ENCODE peak calls at places on chromosomes 2 and 18, in ten cellular contexts. One of them, this sample, is unnamed.

GRCh38 chr18:11872479-11873136 is 21.4 kb downstream of the CHMP1B start:
- DNase-seq in MM.1S: no peak
- DNase-seq in PC-9: no peak
- DNase-seq in CD4-positive, CD25-positive, alpha-beta regulatory T cell: no peak
- DNase-seq in cardiac muscle cell: peak; percentile 47
- DNase-seq in HCT116: peak; percentile 36
- DNase-seq in breast epithelium: no peak
- DNase-seq in sigmoid colon: no peak
- DNase-seq in pancreas: peak; percentile 30
- DNase-seq in lower lobe of right lung: no peak
- DNase-seq in this sample: no peak

GRCh38 chr2:172253190-172254052 is 150.7 kb upstream of the DLX2 start:
- DNase-seq in pancreas: no peak
- DNase-seq in HCT116: peak; percentile 100
- DNase-seq in cardiac muscle cell: peak; percentile 99
- DNase-seq in breast epithelium: peak; percentile 69
- DNase-seq in CD4-positive, CD25-positive, alpha-beta regulatory T cell: no peak
- DNase-seq in sigmoid colon: no peak
- DNase-seq in PC-9: peak; percentile 100
- DNase-seq in lower lobe of right lung: no peak
- DNase-seq in MM.1S: no peak
- DNase-seq in this sample: no peak

GRCh38 chr2:1830936-1831616 is 86.8 kb upstream of the PXDN start:
- DNase-seq in sigmoid colon: no peak
- DNase-seq in lower lobe of right lung: no peak
- DNase-seq in breast epithelium: no peak
- DNase-seq in HCT116: no peak
- DNase-seq in PC-9: no peak
- DNase-seq in CD4-positive, CD25-positive, alpha-beta regulatory T cell: no peak
- DNase-seq in MM.1S: no peak
- DNase-seq in pancreas: no peak
- DNase-seq in cardiac muscle cell: peak; percentile 31
- DNase-seq in this sample: no peak

GRCh38 chr2:43129676-43130547 is 96.5 kb downstream of the ZFP36L2 start:
- DNase-seq in cardiac muscle cell: peak; percentile 59
- DNase-seq in MM.1S: no peak
- DNase-seq in lower lobe of right lung: peak; percentile 84
- DNase-seq in sigmoid colon: peak; percentile 79
- DNase-seq in PC-9: peak; percentile 49
- DNase-seq in pancreas: no peak
- DNase-seq in breast epithelium: no peak
- DNase-seq in HCT116: no peak
- DNase-seq in CD4-positive, CD25-positive, alpha-beta regulatory T cell: no peak
- DNase-seq in this sample: no peak

GRCh38 chr2:38097611-38098350 is 21.8 kb upstream of the CYP1B1 start:
- DNase-seq in CD4-positive, CD25-positive, alpha-beta regulatory T cell: no peak
- DNase-seq in MM.1S: no peak
- DNase-seq in cardiac muscle cell: peak; percentile 66
- DNase-seq in pancreas: no peak
- DNase-seq in HCT116: no peak
- DNase-seq in breast epithelium: no peak
- DNase-seq in sigmoid colon: no peak
- DNase-seq in lower lobe of right lung: no peak
- DNase-seq in PC-9: no peak
- DNase-seq in this sample: no peak

GRCh38 chr2:25347205-25347815 is 5.6 kb upstream of the DNMT3A start:
- DNase-seq in CD4-positive, CD25-positive, alpha-beta regulatory T cell: no peak
- DNase-seq in pancreas: no peak
- DNase-seq in HCT116: peak; percentile 32
- DNase-seq in lower lobe of right lung: no peak
- DNase-seq in breast epithelium: no peak
- DNase-seq in PC-9: peak; percentile 59
- DNase-seq in sigmoid colon: no peak
- DNase-seq in cardiac muscle cell: no peak
- DNase-seq in MM.1S: no peak
- DNase-seq in this sample: no peak

GRCh38 chr2:30636311-30636710 is 170.9 kb downstream of the CAPN13 start:
- DNase-seq in breast epithelium: no peak
- DNase-seq in pancreas: no peak
- DNase-seq in CD4-positive, CD25-positive, alpha-beta regulatory T cell: no peak
- DNase-seq in cardiac muscle cell: no peak
- DNase-seq in HCT116: no peak
- DNase-seq in sigmoid colon: no peak
- DNase-seq in lower lobe of right lung: no peak
- DNase-seq in PC-9: no peak
- DNase-seq in MM.1S: no peak
- DNase-seq in this sample: no peak

GRCh38 chr2:218265626-218266025 is 4.3 kb downstream of the AAMP start:
- DNase-seq in cardiac muscle cell: no peak
- DNase-seq in HCT116: no peak
- DNase-seq in sigmoid colon: no peak
- DNase-seq in MM.1S: no peak
- DNase-seq in pancreas: peak; percentile 25
- DNase-seq in lower lobe of right lung: no peak
- DNase-seq in CD4-positive, CD25-positive, alpha-beta regulatory T cell: no peak
- DNase-seq in breast epithelium: no peak
- DNase-seq in PC-9: no peak
- DNase-seq in this sample: no peak

GRCh38 chr2:36653155-36653554 is 43.4 kb upstream of the VIT start:
- DNase-seq in cardiac muscle cell: no peak
- DNase-seq in lower lobe of right lung: no peak
- DNase-seq in breast epithelium: no peak
- DNase-seq in sigmoid colon: no peak
- DNase-seq in pancreas: no peak
- DNase-seq in CD4-positive, CD25-positive, alpha-beta regulatory T cell: no peak
- DNase-seq in PC-9: no peak
- DNase-seq in HCT116: no peak
- DNase-seq in MM.1S: no peak
- DNase-seq in this sample: no peak

DNA sequence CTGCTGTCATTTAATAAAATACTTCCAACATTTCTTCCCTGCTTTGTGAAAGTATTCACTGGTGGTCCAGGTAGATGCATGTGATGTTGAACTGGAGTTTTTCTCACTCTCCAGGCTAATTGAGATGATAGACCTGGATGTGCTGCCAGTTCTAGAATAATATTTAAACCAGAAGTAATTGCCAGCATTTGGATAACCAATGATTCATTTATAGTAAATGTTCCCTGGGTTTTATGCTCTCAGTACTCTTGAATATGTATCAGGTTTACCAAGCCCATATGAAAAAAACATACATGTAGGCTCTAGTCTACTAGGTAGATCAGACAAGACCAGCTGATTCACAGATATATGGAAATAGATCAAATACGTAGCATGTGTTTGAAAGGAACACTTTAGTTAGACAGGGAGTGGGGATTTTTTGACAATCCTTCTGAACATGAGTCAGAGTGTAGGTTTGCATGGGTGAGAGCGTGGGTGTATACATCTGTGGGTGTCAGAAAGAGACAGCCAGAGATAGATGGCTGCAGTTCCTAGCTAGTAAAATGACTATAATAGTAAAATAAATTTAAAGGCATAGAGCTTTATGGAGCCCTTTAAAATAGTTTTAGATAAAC is 115.1 kb downstream of the NAB1 start:
- DNase-seq in PC-9: no peak
- DNase-seq in MM.1S: no peak
- DNase-seq in breast epithelium: no peak
- DNase-seq in lower lobe of right lung: no peak
- DNase-seq in sigmoid colon: no peak
- DNase-seq in CD4-positive, CD25-positive, alpha-beta regulatory T cell: no peak
- DNase-seq in pancreas: no peak
- DNase-seq in cardiac muscle cell: no peak
- DNase-seq in HCT116: no peak
- DNase-seq in this sample: no peak
- H3K9me3 ChIP-seq in PC-9: no peaks in the 10 kb centered on the region
- H3K9me3 ChIP-seq in MM.1S: no peaks in the 10 kb centered on the region
- H3K9me3 ChIP-seq in breast epithelium: no peaks in the 10 kb centered on the region
- H3K9me3 ChIP-seq in lower lobe of right lung: no peaks in the 10 kb centered on the region
- H3K9me3 ChIP-seq in sigmoid colon: no peaks in the 10 kb centered on the region
- H3K9me3 ChIP-seq in CD4-positive, CD25-positive, alpha-beta regulatory T cell: no peaks in the 10 kb centered on the region
- H3K9me3 ChIP-seq in pancreas: no peaks in the 10 kb centered on the region
- H3K9me3 ChIP-seq in cardiac muscle cell: no peaks in the 10 kb centered on the region
- H3K9me3 ChIP-seq in HCT116: no peaks in the 10 kb centered on the region
- H3K9me3 ChIP-seq in this sample: no peaks in the 10 kb centered on the region

DNA sequence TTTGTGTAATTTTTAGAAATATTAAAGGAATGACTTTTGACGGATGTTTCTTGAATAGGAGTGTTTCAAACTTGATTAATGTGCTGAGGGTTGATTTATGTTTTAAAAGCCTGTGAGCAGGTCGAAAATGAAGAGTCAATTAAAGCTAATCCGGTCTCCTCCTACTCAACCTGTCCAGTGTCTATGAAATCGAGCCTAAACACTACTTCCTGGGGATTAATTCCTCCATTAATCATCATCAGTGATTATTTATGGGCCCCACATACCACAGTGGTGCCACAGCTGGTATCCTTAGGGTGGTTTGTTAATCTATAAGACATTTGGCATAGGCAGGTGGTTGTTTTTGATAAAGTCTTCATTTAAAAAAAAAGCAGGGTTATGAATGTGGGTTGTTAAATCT is 308.8 kb downstream of the AKAIN1 start:
- DNase-seq in cardiac muscle cell: no peak
- DNase-seq in sigmoid colon: no peak
- DNase-seq in breast epithelium: no peak
- DNase-seq in CD4-positive, CD25-positive, alpha-beta regulatory T cell: no peak
- DNase-seq in MM.1S: no peak
- DNase-seq in PC-9: no peak
- DNase-seq in pancreas: no peak
- DNase-seq in HCT116: no peak
- DNase-seq in lower lobe of right lung: no peak
- DNase-seq in this sample: no peak
- H3K9me3 ChIP-seq in cardiac muscle cell: no peaks in the 10 kb centered on the region
- H3K9me3 ChIP-seq in sigmoid colon: peaks cover 6% of the 10 kb centered on the region
- H3K9me3 ChIP-seq in breast epithelium: peaks cover 23% of the 10 kb centered on the region
- H3K9me3 ChIP-seq in CD4-positive, CD25-positive, alpha-beta regulatory T cell: no peaks in the 10 kb centered on the region
- H3K9me3 ChIP-seq in MM.1S: no peaks in the 10 kb centered on the region
- H3K9me3 ChIP-seq in PC-9: no peaks in the 10 kb centered on the region
- H3K9me3 ChIP-seq in pancreas: no peaks in the 10 kb centered on the region
- H3K9me3 ChIP-seq in HCT116: peaks cover 7% of the 10 kb centered on the region
- H3K9me3 ChIP-seq in lower lobe of right lung: peaks cover 10% of the 10 kb centered on the region
- H3K9me3 ChIP-seq in this sample: peaks cover 6% of the 10 kb centered on the region

DNA sequence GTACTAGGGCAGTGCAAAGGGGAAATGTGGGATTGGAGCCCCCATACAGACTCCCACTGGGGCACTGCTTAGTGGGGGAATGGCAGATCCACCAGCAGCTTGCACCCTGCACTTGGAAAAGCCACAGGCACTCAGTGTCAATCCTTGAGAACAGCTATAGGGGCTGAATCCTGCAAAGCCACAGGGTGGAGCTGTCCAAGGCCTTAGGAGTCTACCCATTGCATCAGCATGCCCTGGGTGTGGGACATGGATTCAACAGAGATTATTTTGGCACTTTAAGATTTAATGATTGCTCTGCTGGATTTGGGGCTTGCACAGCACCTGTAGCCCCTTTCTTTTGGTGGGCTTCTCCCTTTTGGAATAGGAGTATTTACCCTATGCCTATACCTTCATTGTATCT is 8.6 kb upstream of the ZNF24 start:
- DNase-seq in MM.1S: no peak
- DNase-seq in lower lobe of right lung: no peak
- DNase-seq in breast epithelium: no peak
- DNase-seq in PC-9: no peak
- DNase-seq in CD4-positive, CD25-positive, alpha-beta regulatory T cell: no peak
- DNase-seq in cardiac muscle cell: no peak
- DNase-seq in pancreas: no peak
- DNase-seq in sigmoid colon: no peak
- DNase-seq in HCT116: no peak
- DNase-seq in this sample: no peak
- H3K9me3 ChIP-seq in MM.1S: no peaks in the 10 kb centered on the region
- H3K9me3 ChIP-seq in lower lobe of right lung: peaks cover 11% of the 10 kb centered on the region
- H3K9me3 ChIP-seq in breast epithelium: peaks cover 12% of the 10 kb centered on the region
- H3K9me3 ChIP-seq in PC-9: no peaks in the 10 kb centered on the region
- H3K9me3 ChIP-seq in CD4-positive, CD25-positive, alpha-beta regulatory T cell: peaks cover 6% of the 10 kb centered on the region
- H3K9me3 ChIP-seq in cardiac muscle cell: no peaks in the 10 kb centered on the region
- H3K9me3 ChIP-seq in pancreas: no peaks in the 10 kb centered on the region
- H3K9me3 ChIP-seq in sigmoid colon: peaks cover 5% of the 10 kb centered on the region
- H3K9me3 ChIP-seq in HCT116: peaks cover 8% of the 10 kb centered on the region
- H3K9me3 ChIP-seq in this sample: no peaks in the 10 kb centered on the region

GRCh38 chr2:184920451-184920965 is 322.2 kb downstream of the ZNF804A start:
- DNase-seq in lower lobe of right lung: no peak
- DNase-seq in pancreas: no peak
- DNase-seq in HCT116: no peak
- DNase-seq in sigmoid colon: no peak
- DNase-seq in PC-9: no peak
- DNase-seq in MM.1S: no peak
- DNase-seq in breast epithelium: no peak
- DNase-seq in CD4-positive, CD25-positive, alpha-beta regulatory T cell: no peak
- DNase-seq in cardiac muscle cell: peak; percentile 8
- DNase-seq in this sample: no peak
- H3K9me3 ChIP-seq in lower lobe of right lung: no peaks in the 10 kb centered on the region
- H3K9me3 ChIP-seq in pancreas: no peaks in the 10 kb centered on the region
- H3K9me3 ChIP-seq in HCT116: no peaks in the 10 kb centered on the region
- H3K9me3 ChIP-seq in sigmoid colon: no peaks in the 10 kb centered on the region
- H3K9me3 ChIP-seq in PC-9: no peaks in the 10 kb centered on the region
- H3K9me3 ChIP-seq in MM.1S: no peaks in the 10 kb centered on the region
- H3K9me3 ChIP-seq in breast epithelium: no peaks in the 10 kb centered on the region
- H3K9me3 ChIP-seq in CD4-positive, CD25-positive, alpha-beta regulatory T cell: no peaks in the 10 kb centered on the region
- H3K9me3 ChIP-seq in cardiac muscle cell: no peaks in the 10 kb centered on the region
- H3K9me3 ChIP-seq in this sample: no peaks in the 10 kb centered on the region

GRCh38 chr2:154570501-154570900 is 128.0 kb upstream of the KCNJ3 start:
- DNase-seq in PC-9: no peak
- DNase-seq in CD4-positive, CD25-positive, alpha-beta regulatory T cell: no peak
- DNase-seq in MM.1S: no peak
- DNase-seq in sigmoid colon: no peak
- DNase-seq in breast epithelium: no peak
- DNase-seq in lower lobe of right lung: no peak
- DNase-seq in HCT116: no peak
- DNase-seq in cardiac muscle cell: no peak
- DNase-seq in pancreas: no peak
- DNase-seq in this sample: no peak

GRCh38 chr2:154568413-154568812 is 130.1 kb upstream of the KCNJ3 start:
- DNase-seq in breast epithelium: no peak
- DNase-seq in CD4-positive, CD25-positive, alpha-beta regulatory T cell: no peak
- DNase-seq in HCT116: no peak
- DNase-seq in sigmoid colon: no peak
- DNase-seq in PC-9: no peak
- DNase-seq in cardiac muscle cell: no peak
- DNase-seq in pancreas: no peak
- DNase-seq in lower lobe of right lung: no peak
- DNase-seq in MM.1S: no peak
- DNase-seq in this sample: no peak

GRCh38 chr2:154565433-154565832 is 133.1 kb upstream of the KCNJ3 start:
- DNase-seq in breast epithelium: no peak
- DNase-seq in lower lobe of right lung: no peak
- DNase-seq in CD4-positive, CD25-positive, alpha-beta regulatory T cell: no peak
- DNase-seq in PC-9: no peak
- DNase-seq in pancreas: no peak
- DNase-seq in sigmoid colon: no peak
- DNase-seq in cardiac muscle cell: no peak
- DNase-seq in HCT116: no peak
- DNase-seq in MM.1S: no peak
- DNase-seq in this sample: no peak
- H3K9me3 ChIP-seq in breast epithelium: peaks cover 24% of the 10 kb centered on the region
- H3K9me3 ChIP-seq in lower lobe of right lung: peaks cover 14% of the 10 kb centered on the region
- H3K9me3 ChIP-seq in CD4-positive, CD25-positive, alpha-beta regulatory T cell: peaks cover 3% of the 10 kb centered on the region
- H3K9me3 ChIP-seq in PC-9: no peaks in the 10 kb centered on the region
- H3K9me3 ChIP-seq in pancreas: no peaks in the 10 kb centered on the region
- H3K9me3 ChIP-seq in sigmoid colon: peaks cover 4% of the 10 kb centered on the region
- H3K9me3 ChIP-seq in cardiac muscle cell: no peaks in the 10 kb centered on the region
- H3K9me3 ChIP-seq in HCT116: no peaks in the 10 kb centered on the region
- H3K9me3 ChIP-seq in MM.1S: no peaks in the 10 kb centered on the region
- H3K9me3 ChIP-seq in this sample: no peaks in the 10 kb centered on the region